ENCODE peak calls at places on chromosomes 7 and 10, in eight cellular contexts. One of them, this sample, is unnamed.

GRCh38 chr10:72037811-72038210 is 50.5 kb downstream of the SPOCK2 start:
- DNase-seq in GM23248: no peak
- DNase-seq in activated T-helper 9 cell treated with anti-CD3 and anti-CD28 coated beads, Interleukin-2, amount 50 U/mL, for 16 hours: no peak
- DNase-seq in activated naive CD8-positive, alpha-beta T cell treated with anti-CD3 and anti-CD28 coated beads, Interleukin-2, amount 10 ng/mL, durations not matched to agents 7 days and 5 days: no peak
- DNase-seq in effector CD4-positive, alpha-beta T cell: no peak
- DNase-seq in fibroblast of the aortic adventitia: no peak
- DNase-seq in effector memory CD8-positive, alpha-beta T cell: no peak
- DNase-seq in occipital lobe: no peak
- DNase-seq in this sample: no peak

GRCh38 chr7:122520961-122521555 is 177.9 kb downstream of the RNF133 start:
- DNase-seq in activated T-helper 9 cell treated with anti-CD3 and anti-CD28 coated beads, Interleukin-2, amount 50 U/mL, for 16 hours: no peak
- DNase-seq in occipital lobe: no peak
- DNase-seq in GM23248: no peak
- DNase-seq in fibroblast of the aortic adventitia: no peak
- DNase-seq in effector CD4-positive, alpha-beta T cell: no peak
- DNase-seq in effector memory CD8-positive, alpha-beta T cell: no peak
- DNase-seq in activated naive CD8-positive, alpha-beta T cell treated with anti-CD3 and anti-CD28 coated beads, Interleukin-2, amount 10 ng/mL, durations not matched to agents 7 days and 5 days: no peak
- DNase-seq in this sample: no peak

GRCh38 chr7:94974436-94974835 is 67.0 kb downstream of the PPP1R9A start:
- DNase-seq in occipital lobe: no peak
- DNase-seq in effector CD4-positive, alpha-beta T cell: no peak
- DNase-seq in activated naive CD8-positive, alpha-beta T cell treated with anti-CD3 and anti-CD28 coated beads, Interleukin-2, amount 10 ng/mL, durations not matched to agents 7 days and 5 days: no peak
- DNase-seq in GM23248: no peak
- DNase-seq in effector memory CD8-positive, alpha-beta T cell: no peak
- DNase-seq in fibroblast of the aortic adventitia: no peak
- DNase-seq in activated T-helper 9 cell treated with anti-CD3 and anti-CD28 coated beads, Interleukin-2, amount 50 U/mL, for 16 hours: no peak
- DNase-seq in this sample: no peak

GRCh38 chr7:115271332-115272235 is 349.7 kb downstream of the MDFIC start:
- DNase-seq in activated T-helper 9 cell treated with anti-CD3 and anti-CD28 coated beads, Interleukin-2, amount 50 U/mL, for 16 hours: no peak
- DNase-seq in effector memory CD8-positive, alpha-beta T cell: no peak
- DNase-seq in occipital lobe: no peak
- DNase-seq in GM23248: peak
- DNase-seq in activated naive CD8-positive, alpha-beta T cell treated with anti-CD3 and anti-CD28 coated beads, Interleukin-2, amount 10 ng/mL, durations not matched to agents 7 days and 5 days: no peak
- DNase-seq in fibroblast of the aortic adventitia: peak
- DNase-seq in effector CD4-positive, alpha-beta T cell: no peak
- DNase-seq in this sample: no peak

GRCh38 chr7:45259966-45260646 is 102.5 kb downstream of the RAMP3 start:
- DNase-seq in activated T-helper 9 cell treated with anti-CD3 and anti-CD28 coated beads, Interleukin-2, amount 50 U/mL, for 16 hours: peak
- DNase-seq in effector CD4-positive, alpha-beta T cell: peak
- DNase-seq in occipital lobe: peak
- DNase-seq in fibroblast of the aortic adventitia: peak
- DNase-seq in activated naive CD8-positive, alpha-beta T cell treated with anti-CD3 and anti-CD28 coated beads, Interleukin-2, amount 10 ng/mL, durations not matched to agents 7 days and 5 days: peak
- DNase-seq in effector memory CD8-positive, alpha-beta T cell: peak
- DNase-seq in GM23248: peak
- DNase-seq in this sample: peak

GRCh38 chr10:76558996-76559888 is 1078.4 kb downstream of the KCNMA1 start:
- DNase-seq in effector memory CD8-positive, alpha-beta T cell: no peak
- DNase-seq in activated naive CD8-positive, alpha-beta T cell treated with anti-CD3 and anti-CD28 coated beads, Interleukin-2, amount 10 ng/mL, durations not matched to agents 7 days and 5 days: no peak
- DNase-seq in occipital lobe: no peak
- DNase-seq in GM23248: peak
- DNase-seq in fibroblast of the aortic adventitia: peak
- DNase-seq in activated T-helper 9 cell treated with anti-CD3 and anti-CD28 coated beads, Interleukin-2, amount 50 U/mL, for 16 hours: no peak
- DNase-seq in effector CD4-positive, alpha-beta T cell: no peak
- DNase-seq in this sample: no peak

GRCh38 chr7:140478361-140479061 is 794 bp downstream of the MKRN1 start:
- DNase-seq in GM23248: peak
- DNase-seq in occipital lobe: peak
- DNase-seq in fibroblast of the aortic adventitia: peak
- DNase-seq in activated naive CD8-positive, alpha-beta T cell treated with anti-CD3 and anti-CD28 coated beads, Interleukin-2, amount 10 ng/mL, durations not matched to agents 7 days and 5 days: peak
- DNase-seq in activated T-helper 9 cell treated with anti-CD3 and anti-CD28 coated beads, Interleukin-2, amount 50 U/mL, for 16 hours: peak
- DNase-seq in effector memory CD8-positive, alpha-beta T cell: peak
- DNase-seq in effector CD4-positive, alpha-beta T cell: no peak
- DNase-seq in this sample: peak

GRCh38 chr7:129793506-129794310 is 159.1 kb downstream of the UBE2H start:
- DNase-seq in activated naive CD8-positive, alpha-beta T cell treated with anti-CD3 and anti-CD28 coated beads, Interleukin-2, amount 10 ng/mL, durations not matched to agents 7 days and 5 days: peak
- DNase-seq in fibroblast of the aortic adventitia: no peak
- DNase-seq in occipital lobe: no peak
- DNase-seq in GM23248: no peak
- DNase-seq in effector memory CD8-positive, alpha-beta T cell: no peak
- DNase-seq in effector CD4-positive, alpha-beta T cell: no peak
- DNase-seq in activated T-helper 9 cell treated with anti-CD3 and anti-CD28 coated beads, Interleukin-2, amount 50 U/mL, for 16 hours: no peak
- DNase-seq in this sample: no peak

GRCh38 chr10:95500649-95501048 is 60.5 kb downstream of the SORBS1 start:
- DNase-seq in effector memory CD8-positive, alpha-beta T cell: no peak
- DNase-seq in activated T-helper 9 cell treated with anti-CD3 and anti-CD28 coated beads, Interleukin-2, amount 50 U/mL, for 16 hours: no peak
- DNase-seq in occipital lobe: no peak
- DNase-seq in activated naive CD8-positive, alpha-beta T cell treated with anti-CD3 and anti-CD28 coated beads, Interleukin-2, amount 10 ng/mL, durations not matched to agents 7 days and 5 days: no peak
- DNase-seq in effector CD4-positive, alpha-beta T cell: no peak
- DNase-seq in fibroblast of the aortic adventitia: no peak
- DNase-seq in GM23248: no peak
- DNase-seq in this sample: no peak

GRCh38 chr10:49761201-49761788 is 828 bp downstream of the OGDHL start:
- DNase-seq in fibroblast of the aortic adventitia: no peak
- DNase-seq in effector memory CD8-positive, alpha-beta T cell: no peak
- DNase-seq in activated naive CD8-positive, alpha-beta T cell treated with anti-CD3 and anti-CD28 coated beads, Interleukin-2, amount 10 ng/mL, durations not matched to agents 7 days and 5 days: no peak
- DNase-seq in GM23248: no peak
- DNase-seq in activated T-helper 9 cell treated with anti-CD3 and anti-CD28 coated beads, Interleukin-2, amount 50 U/mL, for 16 hours: no peak
- DNase-seq in effector CD4-positive, alpha-beta T cell: no peak
- DNase-seq in occipital lobe: no peak
- DNase-seq in this sample: no peak

GRCh38 chr10:111875760-111876159 is 307.8 kb downstream of the GPAM start:
- DNase-seq in GM23248: peak
- DNase-seq in activated T-helper 9 cell treated with anti-CD3 and anti-CD28 coated beads, Interleukin-2, amount 50 U/mL, for 16 hours: no peak
- DNase-seq in effector CD4-positive, alpha-beta T cell: no peak
- DNase-seq in activated naive CD8-positive, alpha-beta T cell treated with anti-CD3 and anti-CD28 coated beads, Interleukin-2, amount 10 ng/mL, durations not matched to agents 7 days and 5 days: no peak
- DNase-seq in fibroblast of the aortic adventitia: peak
- DNase-seq in occipital lobe: no peak
- DNase-seq in effector memory CD8-positive, alpha-beta T cell: no peak
- DNase-seq in this sample: no peak

GRCh38 chr7:3244241-3244814 is 56.7 kb upstream of the SDK1 start:
- DNase-seq in activated T-helper 9 cell treated with anti-CD3 and anti-CD28 coated beads, Interleukin-2, amount 50 U/mL, for 16 hours: no peak
- DNase-seq in effector memory CD8-positive, alpha-beta T cell: no peak
- DNase-seq in occipital lobe: no peak
- DNase-seq in fibroblast of the aortic adventitia: peak
- DNase-seq in effector CD4-positive, alpha-beta T cell: no peak
- DNase-seq in activated naive CD8-positive, alpha-beta T cell treated with anti-CD3 and anti-CD28 coated beads, Interleukin-2, amount 10 ng/mL, durations not matched to agents 7 days and 5 days: no peak
- DNase-seq in GM23248: peak
- DNase-seq in this sample: no peak

GRCh38 chr10:24569828-24570657 is 153.6 kb downstream of the ARHGAP21 start:
- DNase-seq in activated naive CD8-positive, alpha-beta T cell treated with anti-CD3 and anti-CD28 coated beads, Interleukin-2, amount 10 ng/mL, durations not matched to agents 7 days and 5 days: no peak
- DNase-seq in fibroblast of the aortic adventitia: no peak
- DNase-seq in GM23248: no peak
- DNase-seq in effector memory CD8-positive, alpha-beta T cell: no peak
- DNase-seq in effector CD4-positive, alpha-beta T cell: no peak
- DNase-seq in occipital lobe: no peak
- DNase-seq in activated T-helper 9 cell treated with anti-CD3 and anti-CD28 coated beads, Interleukin-2, amount 50 U/mL, for 16 hours: no peak
- DNase-seq in this sample: no peak

GRCh38 chr10:86036544-86036831 is 330.1 kb downstream of the GRID1 start:
- DNase-seq in effector CD4-positive, alpha-beta T cell: no peak
- DNase-seq in effector memory CD8-positive, alpha-beta T cell: no peak
- DNase-seq in GM23248: no peak
- DNase-seq in activated naive CD8-positive, alpha-beta T cell treated with anti-CD3 and anti-CD28 coated beads, Interleukin-2, amount 10 ng/mL, durations not matched to agents 7 days and 5 days: no peak
- DNase-seq in activated T-helper 9 cell treated with anti-CD3 and anti-CD28 coated beads, Interleukin-2, amount 50 U/mL, for 16 hours: no peak
- DNase-seq in fibroblast of the aortic adventitia: no peak
- DNase-seq in occipital lobe: no peak
- DNase-seq in this sample: no peak

GRCh38 chr7:2487586-2488271 is 11.5 kb upstream of the GRIFIN start:
- DNase-seq in activated naive CD8-positive, alpha-beta T cell treated with anti-CD3 and anti-CD28 coated beads, Interleukin-2, amount 10 ng/mL, durations not matched to agents 7 days and 5 days: no peak
- DNase-seq in GM23248: no peak
- DNase-seq in fibroblast of the aortic adventitia: peak
- DNase-seq in effector memory CD8-positive, alpha-beta T cell: no peak
- DNase-seq in occipital lobe: no peak
- DNase-seq in effector CD4-positive, alpha-beta T cell: no peak
- DNase-seq in activated T-helper 9 cell treated with anti-CD3 and anti-CD28 coated beads, Interleukin-2, amount 50 U/mL, for 16 hours: no peak
- DNase-seq in this sample: no peak

GRCh38 chr7:32206987-32207386 is 136.8 kb upstream of the PDE1C start:
- DNase-seq in fibroblast of the aortic adventitia: peak
- DNase-seq in effector CD4-positive, alpha-beta T cell: no peak
- DNase-seq in activated T-helper 9 cell treated with anti-CD3 and anti-CD28 coated beads, Interleukin-2, amount 50 U/mL, for 16 hours: no peak
- DNase-seq in GM23248: peak
- DNase-seq in activated naive CD8-positive, alpha-beta T cell treated with anti-CD3 and anti-CD28 coated beads, Interleukin-2, amount 10 ng/mL, durations not matched to agents 7 days and 5 days: no peak
- DNase-seq in occipital lobe: no peak
- DNase-seq in effector memory CD8-positive, alpha-beta T cell: no peak
- DNase-seq in this sample: no peak

GRCh38 chr7:44772867-44773266 is 23.6 kb upstream of the PPIA start:
- DNase-seq in occipital lobe: no peak
- DNase-seq in activated T-helper 9 cell treated with anti-CD3 and anti-CD28 coated beads, Interleukin-2, amount 50 U/mL, for 16 hours: no peak
- DNase-seq in effector memory CD8-positive, alpha-beta T cell: no peak
- DNase-seq in GM23248: no peak
- DNase-seq in effector CD4-positive, alpha-beta T cell: no peak
- DNase-seq in fibroblast of the aortic adventitia: no peak
- DNase-seq in activated naive CD8-positive, alpha-beta T cell treated with anti-CD3 and anti-CD28 coated beads, Interleukin-2, amount 10 ng/mL, durations not matched to agents 7 days and 5 days: no peak
- DNase-seq in this sample: no peak

GRCh38 chr7:91922857-91923256 is 17.8 kb upstream of the AKAP9 start:
- DNase-seq in effector memory CD8-positive, alpha-beta T cell: no peak
- DNase-seq in occipital lobe: no peak
- DNase-seq in fibroblast of the aortic adventitia: no peak
- DNase-seq in effector CD4-positive, alpha-beta T cell: no peak
- DNase-seq in GM23248: no peak
- DNase-seq in activated naive CD8-positive, alpha-beta T cell treated with anti-CD3 and anti-CD28 coated beads, Interleukin-2, amount 10 ng/mL, durations not matched to agents 7 days and 5 days: no peak
- DNase-seq in activated T-helper 9 cell treated with anti-CD3 and anti-CD28 coated beads, Interleukin-2, amount 50 U/mL, for 16 hours: no peak
- DNase-seq in this sample: no peak

GRCh38 chr7:18667466-18667865 is 171.9 kb downstream of the HDAC9 start:
- DNase-seq in occipital lobe: no peak
- DNase-seq in fibroblast of the aortic adventitia: peak
- DNase-seq in GM23248: peak
- DNase-seq in effector CD4-positive, alpha-beta T cell: no peak
- DNase-seq in effector memory CD8-positive, alpha-beta T cell: no peak
- DNase-seq in activated naive CD8-positive, alpha-beta T cell treated with anti-CD3 and anti-CD28 coated beads, Interleukin-2, amount 10 ng/mL, durations not matched to agents 7 days and 5 days: no peak
- DNase-seq in activated T-helper 9 cell treated with anti-CD3 and anti-CD28 coated beads, Interleukin-2, amount 50 U/mL, for 16 hours: no peak
- DNase-seq in this sample: no peak

GRCh38 chr10:117568226-117568625 is 25.7 kb downstream of the EMX2 start:
- DNase-seq in occipital lobe: no peak
- DNase-seq in activated naive CD8-positive, alpha-beta T cell treated with anti-CD3 and anti-CD28 coated beads, Interleukin-2, amount 10 ng/mL, durations not matched to agents 7 days and 5 days: no peak
- DNase-seq in activated T-helper 9 cell treated with anti-CD3 and anti-CD28 coated beads, Interleukin-2, amount 50 U/mL, for 16 hours: no peak
- DNase-seq in effector memory CD8-positive, alpha-beta T cell: no peak
- DNase-seq in fibroblast of the aortic adventitia: no peak
- DNase-seq in effector CD4-positive, alpha-beta T cell: no peak
- DNase-seq in GM23248: peak
- DNase-seq in this sample: no peak

GRCh38 chr7:29328050-29328449 is 133.5 kb downstream of the CHN2 start:
- DNase-seq in activated naive CD8-positive, alpha-beta T cell treated with anti-CD3 and anti-CD28 coated beads, Interleukin-2, amount 10 ng/mL, durations not matched to agents 7 days and 5 days: no peak
- DNase-seq in activated T-helper 9 cell treated with anti-CD3 and anti-CD28 coated beads, Interleukin-2, amount 50 U/mL, for 16 hours: no peak
- DNase-seq in GM23248: no peak
- DNase-seq in effector memory CD8-positive, alpha-beta T cell: no peak
- DNase-seq in occipital lobe: no peak
- DNase-seq in effector CD4-positive, alpha-beta T cell: no peak
- DNase-seq in fibroblast of the aortic adventitia: no peak
- DNase-seq in this sample: no peak

GRCh38 chr10:129467346-129468119 is 492 bp downstream of the MGMT start:
- DNase-seq in activated naive CD8-positive, alpha-beta T cell treated with anti-CD3 and anti-CD28 coated beads, Interleukin-2, amount 10 ng/mL, durations not matched to agents 7 days and 5 days: no peak
- DNase-seq in fibroblast of the aortic adventitia: peak
- DNase-seq in activated T-helper 9 cell treated with anti-CD3 and anti-CD28 coated beads, Interleukin-2, amount 50 U/mL, for 16 hours: no peak
- DNase-seq in effector CD4-positive, alpha-beta T cell: no peak
- DNase-seq in effector memory CD8-positive, alpha-beta T cell: no peak
- DNase-seq in occipital lobe: no peak
- DNase-seq in GM23248: peak
- DNase-seq in this sample: no peak

GRCh38 chr10:13614530-13615332 is 28.0 kb downstream of the PRPF18 start:
- DNase-seq in fibroblast of the aortic adventitia: peak
- DNase-seq in GM23248: peak
- DNase-seq in occipital lobe: no peak
- DNase-seq in effector memory CD8-positive, alpha-beta T cell: no peak
- DNase-seq in effector CD4-positive, alpha-beta T cell: no peak
- DNase-seq in activated T-helper 9 cell treated with anti-CD3 and anti-CD28 coated beads, Interleukin-2, amount 50 U/mL, for 16 hours: no peak
- DNase-seq in activated naive CD8-positive, alpha-beta T cell treated with anti-CD3 and anti-CD28 coated beads, Interleukin-2, amount 10 ng/mL, durations not matched to agents 7 days and 5 days: no peak
- DNase-seq in this sample: no peak

GRCh38 chr10:19788075-19788686 is 28.1 kb upstream of the PLXDC2 start:
- DNase-seq in effector memory CD8-positive, alpha-beta T cell: no peak
- DNase-seq in activated T-helper 9 cell treated with anti-CD3 and anti-CD28 coated beads, Interleukin-2, amount 50 U/mL, for 16 hours: no peak
- DNase-seq in GM23248: peak
- DNase-seq in effector CD4-positive, alpha-beta T cell: no peak
- DNase-seq in activated naive CD8-positive, alpha-beta T cell treated with anti-CD3 and anti-CD28 coated beads, Interleukin-2, amount 10 ng/mL, durations not matched to agents 7 days and 5 days: no peak
- DNase-seq in occipital lobe: no peak
- DNase-seq in fibroblast of the aortic adventitia: peak
- DNase-seq in this sample: no peak